ENCODE peak calls at places on chromosomes 13 and 19, in nine cellular contexts. I is heart right ventricle, W is PC-9, V is GM23248, X is heart left ventricle, D is OCI-LY7, M is aorta, Q is prostate gland, B is astrocyte. Y is an unnamed sample. For H3K4me1 and H3K9me3, the result is how much of the 10 kb centered on the place peaks cover.

GRCh38 chr13:23384111-23384510 is 49.4 kb downstream of the SACS start:
- DNase-seq in I (no peak), W (no peak), V (peak), X (no peak), D (no peak), M (no peak), Q (no peak), B (peak), Y (no peak)

GRCh38 chr13:114039471-114040141 is 65.7 kb upstream of the C13orf46 start:
- DNase-seq in I (no peak), W (no peak), V (no peak), X (no peak), D (no peak), M (no peak), Q (no peak), B (no peak), Y (no peak)

GRCh38 chr19:48237057-48237456 is 18.7 kb downstream of the CARD8 start:
- DNase-seq in I (no peak), W (no peak), V (no peak), X (no peak), D (no peak), M (no peak), Q (no peak), B (no peak), Y (no peak)

GRCh38 chr19:40549007-40549708 is 27.5 kb upstream of the SHKBP1 start:
- DNase-seq in I (peak), W (no peak), V (peak), X (peak), D (peak), M (no peak), Q (peak), B (peak), Y (peak)

GRCh38 chr13:93776936-93777335 is 550.3 kb downstream of the GPC6 start:
- DNase-seq in I (no peak), W (no peak), V (peak), X (no peak), D (no peak), M (no peak), Q (no peak), B (peak), Y (no peak)

GRCh38 chr13:66661336-66661735 is 568.8 kb downstream of the PCDH9 start:
- DNase-seq in I (no peak), W (no peak), V (no peak), X (no peak), D (no peak), M (no peak), Q (no peak), B (no peak), Y (no peak)

GRCh38 chr13:92017737-92018136 is 619.3 kb downstream of the GPC5 start:
- DNase-seq in I (no peak), W (no peak), V (no peak), X (no peak), D (no peak), M (no peak), Q (no peak), B (no peak), Y (no peak)

GRCh38 chr13:40539954-40540706 is 126.3 kb downstream of the FOXO1 start:
- DNase-seq in I (no peak), W (peak), V (peak), X (no peak), D (no peak), M (no peak), Q (peak), B (peak), Y (no peak)

GRCh38 chr13:83449666-83450395 is 432.4 kb downstream of the SLITRK1 start:
- DNase-seq in I (no peak), W (peak), V (peak), X (no peak), D (no peak), M (no peak), Q (no peak), B (peak), Y (no peak)

GRCh38 chr19:47765522-47766358 is 12.8 kb upstream of the SELENOW start:
- DNase-seq in I (peak), W (no peak), V (peak), X (peak), D (peak), M (peak), Q (peak), B (no peak), Y (peak)

GRCh38 chr19:7895565-7895964 is 7.3 kb downstream of the LRRC8E start:
- DNase-seq in I (no peak), W (no peak), V (no peak), X (no peak), D (no peak), M (no peak), Q (no peak), B (no peak), Y (no peak)

GRCh38 chr19:11452814-11453335 is 17.4 kb downstream of the PRKCSH start:
- DNase-seq in I (no peak), W (no peak), V (no peak), X (no peak), D (no peak), M (no peak), Q (no peak), B (no peak), Y (no peak)

GRCh38 chr19:35041548-35042055 is at the start of gene HPN:
- DNase-seq in I (no peak), W (no peak), V (no peak), X (no peak), D (no peak), M (no peak), Q (peak), B (no peak), Y (no peak)

GRCh38 chr19:49224856-49225255 is 67.3 kb downstream of the TRPM4 start:
- DNase-seq in I (peak), W (peak), V (peak), X (peak), D (peak), M (peak), Q (peak), B (peak), Y (no peak)

GRCh38 chr19:18230941-18231734 is 4.9 kb upstream of the PDE4C start:
- DNase-seq in I (no peak), W (no peak), V (peak), X (no peak), D (no peak), M (no peak), Q (no peak), B (no peak), Y (no peak)

GRCh38 chr13:27660511-27660910 is 38.8 kb downstream of the POLR1D start:
- DNase-seq in I (no peak), W (no peak), V (no peak), X (no peak), D (no peak), M (no peak), Q (no peak), B (no peak), Y (no peak)

GRCh38 chr13:59408738-59409137 is 755.0 kb downstream of the DIAPH3 start:
- DNase-seq in I (no peak), W (no peak), V (no peak), X (no peak), D (no peak), M (no peak), Q (no peak), B (no peak), Y (no peak)

GRCh38 chr13:79070343-79070974 is 335.6 kb downstream of the RBM26 start:
- DNase-seq in I (no peak), W (no peak), V (no peak), X (no peak), D (peak), M (no peak), Q (no peak), B (no peak), Y (no peak)

GRCh38 chr13:113897161-113897560 is 33.3 kb upstream of the GAS6 start:
- DNase-seq in I (no peak), W (peak), V (peak), X (no peak), D (no peak), M (no peak), Q (no peak), B (peak), Y (no peak)

GRCh38 chr13:105908581-105908980 is 626.9 kb downstream of the EFNB2 start:
- DNase-seq in I (no peak), W (no peak), V (no peak), X (no peak), D (no peak), M (no peak), Q (no peak), B (peak), Y (peak)

GRCh38 chr13:39266426-39266825 is 228.2 kb downstream of the NHLRC3 start:
- DNase-seq in I (no peak), W (peak), V (no peak), X (no peak), D (no peak), M (no peak), Q (no peak), B (no peak), Y (no peak)

GRCh38 chr13:46640843-46641242 is 87.9 kb downstream of the LRCH1 start:
- DNase-seq in I (no peak), W (no peak), V (peak), X (no peak), D (no peak), M (peak), Q (no peak), B (no peak), Y (no peak)

GRCh38 chr13:30224732-30225131 is 82.6 kb downstream of the KATNAL1 start:
- DNase-seq in I (no peak), W (no peak), V (peak), X (no peak), D (no peak), M (no peak), Q (no peak), B (peak), Y (no peak)

GRCh38 chr13:48626726-48627451 is 26.8 kb upstream of the CYSLTR2 start:
- DNase-seq in I (no peak), W (no peak), V (no peak), X (no peak), D (no peak), M (no peak), Q (no peak), B (peak), Y (no peak)

GRCh38 chr19:10228925-10229324 is 2.2 kb downstream of the S1PR2 start:
- DNase-seq in I (no peak), W (no peak), V (peak), X (no peak), D (peak), M (no peak), Q (no peak), B (no peak), Y (peak)

GRCh38 chr13:29522044-29522685 is 73.3 kb downstream of the SLC7A1 start:
- DNase-seq in I (no peak), W (no peak), V (peak), X (no peak), D (no peak), M (no peak), Q (no peak), B (peak), Y (no peak)

GRCh38 chr13:41917641-41918040 is 43.3 kb downstream of the VWA8 start:
- DNase-seq in I (no peak), W (no peak), V (peak), X (no peak), D (peak), M (no peak), Q (no peak), B (peak), Y (no peak)

GRCh38 chr13:60759499-60759898 is 362.5 kb downstream of the TDRD3 start:
- DNase-seq in I (no peak), W (no peak), V (no peak), X (no peak), D (no peak), M (no peak), Q (peak), B (peak), Y (no peak)

GRCh38 chr19:45952691-45953505 is 20.8 kb downstream of the NOVA2 start:
- DNase-seq in I (peak), W (no peak), V (peak), X (no peak), D (no peak), M (peak), Q (no peak), B (peak), Y (peak)

GRCh38 chr19:2150794-2151338 is 500 bp downstream of the AP3D1 start:
- DNase-seq in I (peak), W (no peak), V (no peak), X (no peak), D (peak), M (no peak), Q (no peak), B (no peak), Y (peak)

GRCh38 chr13:27857271-27857670 is 62.5 kb upstream of the PDX1 start:
- DNase-seq in I (no peak), W (no peak), V (no peak), X (no peak), D (no peak), M (no peak), Q (no peak), B (no peak), Y (no peak)

GRCh38 chr13:114227528-114227927 is 7.2 kb upstream of the CDC16 start:
- DNase-seq in I (no peak), W (no peak), V (no peak), X (no peak), D (no peak), M (no peak), Q (no peak), B (no peak), Y (no peak)

GRCh38 chr13:30290812-30291436 is 16.4 kb downstream of the KATNAL1 start:
- DNase-seq in I (no peak), W (no peak), V (no peak), X (no peak), D (no peak), M (no peak), Q (no peak), B (no peak), Y (no peak)

GRCh38 chr19:51722492-51722891 is 1.3 kb downstream of the HAS1 start:
- DNase-seq in I (no peak), W (no peak), V (no peak), X (no peak), D (no peak), M (no peak), Q (no peak), B (no peak), Y (no peak)

GRCh38 chr19:16605552-16605951 is 22.5 kb downstream of the MED26 start:
- DNase-seq in I (no peak), W (no peak), V (no peak), X (peak), D (no peak), M (no peak), Q (peak), B (no peak), Y (no peak)

GRCh38 chr19:16604615-16605014 is 23.4 kb downstream of the MED26 start:
- DNase-seq in I (no peak), W (no peak), V (no peak), X (no peak), D (no peak), M (no peak), Q (no peak), B (no peak), Y (no peak)

GRCh38 chr19:16607819-16608218 is 20.2 kb downstream of the MED26 start:
- DNase-seq in I (no peak), W (no peak), V (no peak), X (no peak), D (no peak), M (no peak), Q (no peak), B (no peak), Y (no peak)

GRCh38 chr19:16603090-16603489 is 24.9 kb downstream of the MED26 start:
- DNase-seq in I (no peak), W (no peak), V (no peak), X (no peak), D (no peak), M (peak), Q (peak), B (no peak), Y (no peak)

GRCh38 chr19:16605115-16605514 is 22.9 kb downstream of the MED26 start:
- DNase-seq in I (no peak), W (no peak), V (no peak), X (no peak), D (no peak), M (no peak), Q (no peak), B (no peak), Y (no peak)
- H3K4me1 ChIP-seq in I (under half), W (under half), V (under half), X (under half), D (half or more), M (under half), Q (under half), B (under half), Y (under half)

GRCh38 chr13:19575230-19575629 is 13.9 kb upstream of the TPTE2 start:
- DNase-seq in I (no peak), W (no peak), V (no peak), X (no peak), D (no peak), M (no peak), Q (no peak), B (no peak), Y (no peak)
- H3K9me3 ChIP-seq in I (under half), W (under half), V (under half), X (under half), D (under half), M (under half), Q (under half), B (under half), Y (under half)

GRCh38 chr13:110297011-110297410 is 9.9 kb downstream of the COL4A1 start:
- DNase-seq in I (no peak), W (no peak), V (no peak), X (no peak), D (no peak), M (no peak), Q (no peak), B (no peak), Y (no peak)
- H3K4me1 ChIP-seq in I (half or more), W (under half), V (under half), X (under half), D (under half), M (under half), Q (under half), B (under half), Y (under half)

DNA sequence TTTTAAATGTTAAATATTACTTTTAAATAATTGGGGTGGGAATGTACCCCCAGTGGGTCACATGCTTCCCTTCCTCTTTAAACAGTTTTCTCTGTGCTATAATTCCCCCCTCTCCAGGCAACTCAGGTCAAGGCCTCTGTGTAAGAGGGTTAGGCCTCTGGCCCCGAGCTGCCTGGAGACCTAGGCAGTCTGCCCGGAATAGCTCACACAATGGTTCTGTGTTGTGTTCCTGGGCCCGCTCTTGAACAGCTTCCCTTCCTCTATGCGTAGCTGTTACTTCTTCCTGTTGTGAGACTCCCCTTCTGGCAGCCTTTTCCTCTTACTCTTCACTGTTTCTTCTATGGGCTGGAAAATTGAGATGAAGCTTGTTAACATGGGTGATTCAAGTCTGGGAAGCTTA is 14.8 kb upstream of the ZNF492 start:
- DNase-seq in I (no peak), W (no peak), V (no peak), X (no peak), D (no peak), M (no peak), Q (no peak), B (no peak), Y (no peak)
- H3K9me3 ChIP-seq in I (under half), W (under half), V (under half), X (under half), D (under half), M (under half), Q (under half), B (under half), Y (under half)

GRCh38 chr19:13092206-13092605 is 10.5 kb downstream of the LYL1 start:
- DNase-seq in I (no peak), W (no peak), V (no peak), X (no peak), D (no peak), M (no peak), Q (no peak), B (no peak), Y (no peak)

GRCh38 chr19:13092608-13093260 is 9.9 kb downstream of the LYL1 start:
- DNase-seq in I (no peak), W (no peak), V (peak), X (no peak), D (no peak), M (peak), Q (no peak), B (peak), Y (no peak)

GRCh38 chr19:13090511-13091231 is 12.0 kb downstream of the LYL1 start:
- DNase-seq in I (no peak), W (no peak), V (no peak), X (no peak), D (no peak), M (no peak), Q (no peak), B (no peak), Y (no peak)

GRCh38 chr19:13089857-13090507 is 12.7 kb downstream of the LYL1 start:
- DNase-seq in I (no peak), W (no peak), V (no peak), X (no peak), D (no peak), M (no peak), Q (no peak), B (no peak), Y (no peak)

DNA sequence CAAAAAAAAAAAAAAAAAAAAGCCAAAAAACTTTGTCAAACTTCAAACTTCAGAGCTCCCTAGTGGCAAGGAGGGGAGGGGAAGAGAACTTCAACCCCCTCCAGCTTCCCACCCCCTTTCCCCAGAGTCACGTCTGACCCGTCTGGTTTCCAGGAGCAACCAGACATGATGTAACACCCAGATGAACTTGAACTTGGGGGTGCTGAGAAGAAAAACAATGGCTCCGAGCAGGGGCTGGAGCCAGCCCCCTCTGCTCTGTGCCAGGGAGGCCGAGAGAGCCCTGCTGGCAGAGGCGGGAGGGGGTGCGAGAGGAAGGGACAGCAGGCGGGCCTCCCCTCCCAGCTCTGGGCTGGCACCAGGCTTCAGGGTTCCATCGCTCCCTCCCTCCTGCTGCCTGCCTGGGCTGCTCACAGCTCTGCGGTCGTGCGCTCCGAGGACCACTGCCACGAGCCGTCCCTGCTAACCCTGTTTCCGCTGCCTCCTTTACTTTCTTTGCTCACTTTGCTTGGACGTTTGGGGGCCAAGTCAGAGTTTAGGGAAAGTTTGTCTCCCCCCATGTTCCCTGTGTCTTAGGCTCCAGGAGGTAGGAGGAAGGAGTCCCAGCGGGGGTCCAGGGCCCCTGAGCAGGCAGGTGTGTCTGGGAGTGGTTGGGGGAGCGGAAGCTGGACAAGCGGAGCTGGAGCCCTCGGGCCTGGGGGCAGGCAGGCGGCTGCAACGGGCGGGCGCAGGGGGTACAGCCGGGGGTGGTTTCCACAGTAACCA is 11.1 kb downstream of the LYL1 start:
- DNase-seq in I (peak), W (no peak), V (peak), X (peak), D (no peak), M (peak), Q (no peak), B (peak), Y (no peak)
- H3K4me1 ChIP-seq in I (half or more), W (under half), V (under half), X (under half), D (under half), M (under half), Q (under half), B (under half), Y (under half)

Y was measured in CD8-positive, alpha-beta memory T cell.